ENCODE peak calls at places on chromosomes 7 and 10, in seven cellular contexts. One of them, this sample, is unnamed.

GRCh38 chr10:30039567-30039966 is 19.8 kb downstream of the JCAD start:
- DNase-seq in hypothalamus: no peak
- DNase-seq in activated CD4-positive, alpha-beta T cell treated with anti-CD3 and anti-CD28 coated beads, Interleukin-2, amount 10 ng/mL, durations not matched to agents 7 days and 5 days: no peak
- DNase-seq in NCI-H1417: no peak
- DNase-seq in upper lobe of right lung: no peak
- DNase-seq in MCF 10A: peak
- DNase-seq in neural crest cell: no peak
- DNase-seq in this sample: no peak

GRCh38 chr10:125823663-125824251 is 411 bp downstream of the BCCIP start:
- DNase-seq in hypothalamus: no peak
- DNase-seq in activated CD4-positive, alpha-beta T cell treated with anti-CD3 and anti-CD28 coated beads, Interleukin-2, amount 10 ng/mL, durations not matched to agents 7 days and 5 days: peak
- DNase-seq in NCI-H1417: peak
- DNase-seq in upper lobe of right lung: no peak
- DNase-seq in MCF 10A: peak
- DNase-seq in neural crest cell: peak
- DNase-seq in this sample: no peak

GRCh38 chr7:21946228-21946709 is 570 bp upstream of the CDCA7L start:
- DNase-seq in hypothalamus: no peak
- DNase-seq in activated CD4-positive, alpha-beta T cell treated with anti-CD3 and anti-CD28 coated beads, Interleukin-2, amount 10 ng/mL, durations not matched to agents 7 days and 5 days: no peak
- DNase-seq in NCI-H1417: no peak
- DNase-seq in upper lobe of right lung: no peak
- DNase-seq in MCF 10A: no peak
- DNase-seq in neural crest cell: no peak
- DNase-seq in this sample: no peak

GRCh38 chr10:29472268-29473086 is 162.3 kb downstream of the SVIL start:
- DNase-seq in hypothalamus: no peak
- DNase-seq in activated CD4-positive, alpha-beta T cell treated with anti-CD3 and anti-CD28 coated beads, Interleukin-2, amount 10 ng/mL, durations not matched to agents 7 days and 5 days: no peak
- DNase-seq in NCI-H1417: no peak
- DNase-seq in upper lobe of right lung: no peak
- DNase-seq in MCF 10A: no peak
- DNase-seq in neural crest cell: no peak
- DNase-seq in this sample: no peak

GRCh38 chr7:88040694-88041093 is 106.6 kb downstream of the ADAM22 start:
- DNase-seq in hypothalamus: no peak
- DNase-seq in activated CD4-positive, alpha-beta T cell treated with anti-CD3 and anti-CD28 coated beads, Interleukin-2, amount 10 ng/mL, durations not matched to agents 7 days and 5 days: no peak
- DNase-seq in NCI-H1417: no peak
- DNase-seq in upper lobe of right lung: no peak
- DNase-seq in MCF 10A: peak
- DNase-seq in neural crest cell: no peak
- DNase-seq in this sample: peak

GRCh38 chr7:18671176-18671575 is 175.6 kb downstream of the HDAC9 start:
- DNase-seq in hypothalamus: no peak
- DNase-seq in activated CD4-positive, alpha-beta T cell treated with anti-CD3 and anti-CD28 coated beads, Interleukin-2, amount 10 ng/mL, durations not matched to agents 7 days and 5 days: no peak
- DNase-seq in NCI-H1417: no peak
- DNase-seq in upper lobe of right lung: no peak
- DNase-seq in MCF 10A: no peak
- DNase-seq in neural crest cell: no peak
- DNase-seq in this sample: peak

GRCh38 chr10:3538850-3539531 is 246.0 kb downstream of the KLF6 start:
- DNase-seq in hypothalamus: peak
- DNase-seq in activated CD4-positive, alpha-beta T cell treated with anti-CD3 and anti-CD28 coated beads, Interleukin-2, amount 10 ng/mL, durations not matched to agents 7 days and 5 days: no peak
- DNase-seq in NCI-H1417: no peak
- DNase-seq in upper lobe of right lung: no peak
- DNase-seq in MCF 10A: peak
- DNase-seq in neural crest cell: no peak
- DNase-seq in this sample: peak

GRCh38 chr7:32428546-32428945 is 61.6 kb downstream of the LSM5 start:
- DNase-seq in hypothalamus: no peak
- DNase-seq in activated CD4-positive, alpha-beta T cell treated with anti-CD3 and anti-CD28 coated beads, Interleukin-2, amount 10 ng/mL, durations not matched to agents 7 days and 5 days: no peak
- DNase-seq in NCI-H1417: no peak
- DNase-seq in upper lobe of right lung: no peak
- DNase-seq in MCF 10A: no peak
- DNase-seq in neural crest cell: no peak
- DNase-seq in this sample: no peak

GRCh38 chr7:131336956-131337355 is 9.3 kb downstream of the MKLN1 start:
- DNase-seq in hypothalamus: no peak
- DNase-seq in activated CD4-positive, alpha-beta T cell treated with anti-CD3 and anti-CD28 coated beads, Interleukin-2, amount 10 ng/mL, durations not matched to agents 7 days and 5 days: no peak
- DNase-seq in NCI-H1417: no peak
- DNase-seq in upper lobe of right lung: no peak
- DNase-seq in MCF 10A: peak
- DNase-seq in neural crest cell: no peak
- DNase-seq in this sample: no peak

GRCh38 chr10:71970331-71970730 is 6.1 kb downstream of the CHST3 start:
- DNase-seq in hypothalamus: peak
- DNase-seq in activated CD4-positive, alpha-beta T cell treated with anti-CD3 and anti-CD28 coated beads, Interleukin-2, amount 10 ng/mL, durations not matched to agents 7 days and 5 days: no peak
- DNase-seq in NCI-H1417: no peak
- DNase-seq in upper lobe of right lung: peak
- DNase-seq in MCF 10A: peak
- DNase-seq in neural crest cell: no peak
- DNase-seq in this sample: peak

GRCh38 chr10:12380999-12381398 is 31.7 kb downstream of the CAMK1D start:
- DNase-seq in hypothalamus: no peak
- DNase-seq in activated CD4-positive, alpha-beta T cell treated with anti-CD3 and anti-CD28 coated beads, Interleukin-2, amount 10 ng/mL, durations not matched to agents 7 days and 5 days: no peak
- DNase-seq in NCI-H1417: no peak
- DNase-seq in upper lobe of right lung: no peak
- DNase-seq in MCF 10A: no peak
- DNase-seq in neural crest cell: no peak
- DNase-seq in this sample: no peak

GRCh38 chr7:96217147-96217546 is 104.8 kb downstream of the SLC25A13 start:
- DNase-seq in hypothalamus: no peak
- DNase-seq in activated CD4-positive, alpha-beta T cell treated with anti-CD3 and anti-CD28 coated beads, Interleukin-2, amount 10 ng/mL, durations not matched to agents 7 days and 5 days: no peak
- DNase-seq in NCI-H1417: no peak
- DNase-seq in upper lobe of right lung: no peak
- DNase-seq in MCF 10A: no peak
- DNase-seq in neural crest cell: no peak
- DNase-seq in this sample: peak

GRCh38 chr7:149827089-149827981 is 10.8 kb upstream of the ZNF862 start:
- DNase-seq in hypothalamus: no peak
- DNase-seq in activated CD4-positive, alpha-beta T cell treated with anti-CD3 and anti-CD28 coated beads, Interleukin-2, amount 10 ng/mL, durations not matched to agents 7 days and 5 days: no peak
- DNase-seq in NCI-H1417: no peak
- DNase-seq in upper lobe of right lung: peak
- DNase-seq in MCF 10A: no peak
- DNase-seq in neural crest cell: no peak
- DNase-seq in this sample: no peak

GRCh38 chr7:157006205-157006747 is 4.2 kb downstream of the MNX1 start:
- DNase-seq in hypothalamus: no peak
- DNase-seq in activated CD4-positive, alpha-beta T cell treated with anti-CD3 and anti-CD28 coated beads, Interleukin-2, amount 10 ng/mL, durations not matched to agents 7 days and 5 days: no peak
- DNase-seq in NCI-H1417: no peak
- DNase-seq in upper lobe of right lung: peak
- DNase-seq in MCF 10A: no peak
- DNase-seq in neural crest cell: no peak
- DNase-seq in this sample: no peak

GRCh38 chr7:105003275-105003674 is 10.7 kb upstream of the KMT2E start:
- DNase-seq in hypothalamus: peak
- DNase-seq in activated CD4-positive, alpha-beta T cell treated with anti-CD3 and anti-CD28 coated beads, Interleukin-2, amount 10 ng/mL, durations not matched to agents 7 days and 5 days: no peak
- DNase-seq in NCI-H1417: no peak
- DNase-seq in upper lobe of right lung: no peak
- DNase-seq in MCF 10A: peak
- DNase-seq in neural crest cell: no peak
- DNase-seq in this sample: peak

GRCh38 chr10:119516381-119517234 is 25.9 kb downstream of the RGS10 start:
- DNase-seq in hypothalamus: no peak
- DNase-seq in activated CD4-positive, alpha-beta T cell treated with anti-CD3 and anti-CD28 coated beads, Interleukin-2, amount 10 ng/mL, durations not matched to agents 7 days and 5 days: peak
- DNase-seq in NCI-H1417: no peak
- DNase-seq in upper lobe of right lung: peak
- DNase-seq in MCF 10A: peak
- DNase-seq in neural crest cell: no peak
- DNase-seq in this sample: peak

GRCh38 chr10:30166929-30167328 is 107.5 kb upstream of the JCAD start:
- DNase-seq in hypothalamus: no peak
- DNase-seq in activated CD4-positive, alpha-beta T cell treated with anti-CD3 and anti-CD28 coated beads, Interleukin-2, amount 10 ng/mL, durations not matched to agents 7 days and 5 days: no peak
- DNase-seq in NCI-H1417: no peak
- DNase-seq in upper lobe of right lung: no peak
- DNase-seq in MCF 10A: no peak
- DNase-seq in neural crest cell: no peak
- DNase-seq in this sample: no peak

GRCh38 chr10:62852961-62853702 is 37.0 kb upstream of the EGR2 start:
- DNase-seq in hypothalamus: no peak
- DNase-seq in activated CD4-positive, alpha-beta T cell treated with anti-CD3 and anti-CD28 coated beads, Interleukin-2, amount 10 ng/mL, durations not matched to agents 7 days and 5 days: peak
- DNase-seq in NCI-H1417: no peak
- DNase-seq in upper lobe of right lung: no peak
- DNase-seq in MCF 10A: no peak
- DNase-seq in neural crest cell: no peak
- DNase-seq in this sample: no peak

GRCh38 chr10:43396061-43396927 is 12.7 kb downstream of the HNRNPF start:
- DNase-seq in hypothalamus: peak
- DNase-seq in activated CD4-positive, alpha-beta T cell treated with anti-CD3 and anti-CD28 coated beads, Interleukin-2, amount 10 ng/mL, durations not matched to agents 7 days and 5 days: peak
- DNase-seq in NCI-H1417: peak
- DNase-seq in upper lobe of right lung: peak
- DNase-seq in MCF 10A: peak
- DNase-seq in neural crest cell: peak
- DNase-seq in this sample: peak

GRCh38 chr10:1056326-1057105 is at the start of gene WDR37:
- DNase-seq in hypothalamus: peak
- DNase-seq in activated CD4-positive, alpha-beta T cell treated with anti-CD3 and anti-CD28 coated beads, Interleukin-2, amount 10 ng/mL, durations not matched to agents 7 days and 5 days: peak
- DNase-seq in NCI-H1417: peak
- DNase-seq in upper lobe of right lung: peak
- DNase-seq in MCF 10A: peak
- DNase-seq in neural crest cell: peak
- DNase-seq in this sample: peak

GRCh38 chr7:91242097-91242846 is 22.0 kb upstream of the FZD1 start:
- DNase-seq in hypothalamus: no peak
- DNase-seq in activated CD4-positive, alpha-beta T cell treated with anti-CD3 and anti-CD28 coated beads, Interleukin-2, amount 10 ng/mL, durations not matched to agents 7 days and 5 days: no peak
- DNase-seq in NCI-H1417: no peak
- DNase-seq in upper lobe of right lung: no peak
- DNase-seq in MCF 10A: peak
- DNase-seq in neural crest cell: no peak
- DNase-seq in this sample: peak

GRCh38 chr10:16770646-16771045 is 46.6 kb downstream of the RSU1 start:
- DNase-seq in hypothalamus: no peak
- DNase-seq in activated CD4-positive, alpha-beta T cell treated with anti-CD3 and anti-CD28 coated beads, Interleukin-2, amount 10 ng/mL, durations not matched to agents 7 days and 5 days: no peak
- DNase-seq in NCI-H1417: no peak
- DNase-seq in upper lobe of right lung: no peak
- DNase-seq in MCF 10A: no peak
- DNase-seq in neural crest cell: no peak
- DNase-seq in this sample: no peak

GRCh38 chr10:43964486-43964885 is 315.8 kb upstream of the ZNF32 start:
- DNase-seq in hypothalamus: no peak
- DNase-seq in activated CD4-positive, alpha-beta T cell treated with anti-CD3 and anti-CD28 coated beads, Interleukin-2, amount 10 ng/mL, durations not matched to agents 7 days and 5 days: no peak
- DNase-seq in NCI-H1417: no peak
- DNase-seq in upper lobe of right lung: no peak
- DNase-seq in MCF 10A: no peak
- DNase-seq in neural crest cell: no peak
- DNase-seq in this sample: no peak

GRCh38 chr10:71218046-71218832 is 5.9 kb downstream of the UNC5B start:
- DNase-seq in hypothalamus: peak
- DNase-seq in activated CD4-positive, alpha-beta T cell treated with anti-CD3 and anti-CD28 coated beads, Interleukin-2, amount 10 ng/mL, durations not matched to agents 7 days and 5 days: no peak
- DNase-seq in NCI-H1417: peak
- DNase-seq in upper lobe of right lung: peak
- DNase-seq in MCF 10A: peak
- DNase-seq in neural crest cell: no peak
- DNase-seq in this sample: peak

This sample was measured in PC-3.